ENCODE peak calls at places on chromosomes 2 and 18, in six cellular contexts. F, Q, R, P, I and G are unnamed samples.

GRCh38 chr2:28868611-28869010 is 1.5 kb downstream of the TRMT61B start:
- DNase-seq in F (no peak), Q (no peak), R (no peak), P (no peak), I (no peak), G (no peak)

GRCh38 chr2:56184500-56184996 is 758 bp downstream of the CCDC85A start:
- DNase-seq in F (peak), Q (peak), R (no peak), P (peak), I (peak), G (peak)

GRCh38 chr2:8676191-8676914 is 5.5 kb upstream of the ID2 start:
- DNase-seq in F (peak), Q (no peak), R (no peak), P (peak), I (peak), G (no peak)

GRCh38 chr2:19649785-19650380 is 251.9 kb downstream of the TTC32 start:
- DNase-seq in F (no peak), Q (no peak), R (no peak), P (no peak), I (peak), G (no peak)

GRCh38 chr2:3628800-3629199 is 29.2 kb upstream of the ALLC start:
- DNase-seq in F (no peak), Q (no peak), R (no peak), P (peak), I (no peak), G (no peak)

GRCh38 chr2:5319493-5319892 is 372.7 kb upstream of the SOX11 start:
- DNase-seq in F (no peak), Q (no peak), R (no peak), P (no peak), I (no peak), G (no peak)

GRCh38 chr2:17148298-17149228 is 369.7 kb downstream of the RAD51AP2 start:
- DNase-seq in F (no peak), Q (no peak), R (peak), P (peak), I (peak), G (no peak)

GRCh38 chr18:22723221-22723620 is 209.9 kb upstream of the RBBP8 start:
- DNase-seq in F (no peak), Q (no peak), R (no peak), P (no peak), I (no peak), G (no peak)

GRCh38 chr2:191264647-191265079 is 19.5 kb downstream of the MYO1B start:
- DNase-seq in F (no peak), Q (no peak), R (no peak), P (no peak), I (no peak), G (no peak)

GRCh38 chr18:3111523-3112240 is 98.7 kb upstream of the LPIN2 start:
- DNase-seq in F (no peak), Q (no peak), R (no peak), P (no peak), I (no peak), G (no peak)

GRCh38 chr2:208129804-208130712 is at the start of gene CRYGC:
- DNase-seq in F (no peak), Q (no peak), R (no peak), P (no peak), I (peak), G (no peak)

GRCh38 chr2:60957643-60958042 is 59.9 kb upstream of the PEX13 start:
- DNase-seq in F (no peak), Q (no peak), R (no peak), P (no peak), I (no peak), G (no peak)

GRCh38 chr18:65938592-65939372 is 188.0 kb downstream of the CDH7 start:
- DNase-seq in F (no peak), Q (peak), R (peak), P (peak), I (peak), G (peak)

GRCh38 chr2:133324150-133324561 is 244.1 kb downstream of the NCKAP5 start:
- DNase-seq in F (no peak), Q (no peak), R (no peak), P (no peak), I (no peak), G (no peak)

GRCh38 chr18:52716926-52717325 is 376.9 kb downstream of the DCC start:
- DNase-seq in F (no peak), Q (peak), R (no peak), P (no peak), I (peak), G (no peak)
- TF ChIP-seq CTCF in F (no peak), Q (peak), R (no peak), P (no peak), I (peak), G (no peak)

DNA sequence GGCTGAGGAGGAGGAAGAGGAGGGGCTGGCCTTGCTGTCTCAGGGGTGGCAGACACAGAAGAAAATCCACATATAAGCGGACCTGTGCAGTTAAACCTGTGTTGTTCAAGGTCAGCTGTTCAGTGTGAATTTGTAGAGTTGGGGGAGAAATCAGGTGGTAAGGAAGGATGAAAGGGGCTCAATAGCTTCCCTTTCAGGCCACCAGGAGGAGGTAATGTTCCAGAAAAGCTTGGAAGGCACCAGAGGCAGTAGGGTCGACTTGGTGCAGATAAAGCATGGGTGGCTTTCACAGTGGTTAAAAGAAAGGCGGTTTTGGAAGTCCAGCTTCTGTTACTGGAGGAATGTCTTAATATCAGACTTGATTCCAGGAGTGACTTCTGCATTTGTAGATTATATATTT is 167.4 kb downstream of the THSD7B start:
- DNase-seq in F (no peak), Q (no peak), R (peak), P (peak), I (peak), G (no peak)
- TF ChIP-seq CTCF in F (no peak), Q (no peak), R (peak), P (peak), I (peak), G (no peak)

DNA sequence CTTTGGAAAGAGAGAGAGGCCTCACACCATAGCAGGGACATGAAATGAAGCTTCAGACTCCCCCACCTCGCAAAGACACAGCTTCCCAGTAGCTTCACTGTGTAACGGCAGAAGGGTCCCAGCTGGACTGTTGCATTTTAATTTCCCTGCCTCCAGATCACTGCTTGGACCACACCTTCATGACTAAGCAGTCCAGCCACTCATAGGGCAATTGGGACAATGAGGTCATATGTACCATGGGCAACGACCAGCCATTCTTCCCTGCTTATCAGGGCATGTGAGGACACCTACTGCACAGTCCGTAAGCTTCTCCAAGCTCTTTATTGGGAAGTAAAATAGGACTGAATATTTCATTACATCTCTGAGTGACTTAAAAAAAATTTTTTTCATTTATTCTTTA is 183.0 kb downstream of the MREG start:
- DNase-seq in F (no peak), Q (no peak), R (no peak), P (peak), I (peak), G (no peak)
- TF ChIP-seq CTCF in F (no peak), Q (no peak), R (no peak), P (no peak), I (no peak), G (peak)

DNA sequence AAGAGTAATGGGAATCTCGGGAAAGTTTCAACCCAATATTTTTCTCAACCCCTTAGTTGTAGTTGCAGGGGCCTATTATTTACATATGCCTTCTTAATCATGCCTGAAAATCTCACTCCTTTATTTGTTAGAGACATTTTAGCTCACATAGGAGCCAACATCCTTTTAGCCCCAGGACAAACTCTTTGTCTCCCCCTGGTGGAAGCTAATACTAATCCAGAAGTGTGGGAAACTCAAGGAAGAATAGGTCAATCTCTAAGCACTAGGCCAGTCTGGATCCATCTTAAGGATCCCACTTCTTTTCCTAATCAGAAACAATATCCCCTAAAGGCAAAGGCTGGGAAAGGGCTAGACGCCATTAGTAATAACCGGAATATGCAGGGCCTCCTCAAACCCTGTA is 550.9 kb upstream of the PKDCC start:
- DNase-seq in F (no peak), Q (no peak), R (peak), P (no peak), I (no peak), G (no peak)
- TF ChIP-seq CTCF in F (no peak), Q (peak), R (peak), P (peak), I (no peak), G (no peak)

GRCh38 chr2:26615336-26616031 is 25.7 kb downstream of the CIB4 start:
- DNase-seq in F (no peak), Q (no peak), R (no peak), P (no peak), I (no peak), G (peak)
- TF ChIP-seq CTCF in F (no peak), Q (peak), R (no peak), P (no peak), I (no peak), G (no peak)

GRCh38 chr2:43136862-43137261 is 89.5 kb downstream of the ZFP36L2 start:
- DNase-seq in F (no peak), Q (no peak), R (peak), P (peak), I (peak), G (peak)
- TF ChIP-seq CTCF in F (no peak), Q (no peak), R (no peak), P (no peak), I (no peak), G (no peak)

GRCh38 chr2:44245068-44245861 is 30.0 kb upstream of the SLC3A1 start:
- DNase-seq in F (no peak), Q (no peak), R (no peak), P (no peak), I (peak), G (no peak)

GRCh38 chr2:44246436-44246835 is 28.8 kb upstream of the SLC3A1 start:
- DNase-seq in F (no peak), Q (no peak), R (no peak), P (no peak), I (no peak), G (no peak)

GRCh38 chr2:44246840-44247369 is 28.4 kb upstream of the SLC3A1 start:
- DNase-seq in F (no peak), Q (no peak), R (no peak), P (no peak), I (no peak), G (no peak)

GRCh38 chr2:44250376-44250775 is 24.9 kb upstream of the SLC3A1 start:
- DNase-seq in F (no peak), Q (no peak), R (peak), P (no peak), I (no peak), G (peak)

GRCh38 chr2:44247924-44248323 is 27.4 kb upstream of the SLC3A1 start:
- DNase-seq in F (no peak), Q (no peak), R (peak), P (no peak), I (no peak), G (no peak)
- TF ChIP-seq CTCF in F (no peak), Q (peak), R (peak), P (no peak), I (peak), G (no peak)

GRCh38 chr2:155372969-155373368 is 674.5 kb downstream of the KCNJ3 start:
- DNase-seq in F (no peak), Q (no peak), R (peak), P (no peak), I (peak), G (no peak)
- TF ChIP-seq CTCF in F (no peak), Q (peak), R (peak), P (no peak), I (peak), G (no peak)